ENCODE peak calls at places on chromosomes 7 and 10, in four cellular contexts. T is CD8-positive, alpha-beta memory T cell; F is transverse colon; R is DND-41. J is an unnamed sample.

GRCh38 chr7:128036226-128036940 is 5.1 kb upstream of the LRRC4 start:
- DNase-seq in T (no peak), R (no peak), F (no peak), J (no peak)

GRCh38 chr10:89591111-89591795 is 53.8 kb downstream of the PANK1 start:
- DNase-seq in T (no peak), R (no peak), F (no peak), J (no peak)

GRCh38 chr10:9012312-9012711 is 957.8 kb downstream of the GATA3 start:
- DNase-seq in T (no peak), R (no peak), F (no peak), J (no peak)

GRCh38 chr10:30055094-30055701 is 4.2 kb downstream of the JCAD start:
- DNase-seq in F (no peak), R (no peak), T (no peak), J (no peak)

GRCh38 chr10:132001238-132001977 is 19.7 kb upstream of the BNIP3 start:
- DNase-seq in T (no peak), R (no peak), F (no peak), J (no peak)

GRCh38 chr7:33601884-33602283 is 303.5 kb upstream of the BMPER start:
- DNase-seq in F (peak; percentile 14), T (no peak), R (no peak), J (no peak)

GRCh38 chr7:114911411-114911810 is 10.5 kb upstream of the MDFIC start:
- DNase-seq in F (no peak), T (no peak), R (no peak), J (no peak)

GRCh38 chr10:110871236-110872084 is at the start of gene PDCD4:
- DNase-seq in F (peak; percentile 100), R (peak; percentile 98), T (peak; percentile 91), J (peak; percentile 92)

GRCh38 chr7:130356760-130357611 is 12.4 kb downstream of the CPA5 start:
- DNase-seq in F (peak; percentile 26), R (no peak), T (no peak), J (no peak)

GRCh38 chr10:98088186-98088971 is 46.1 kb upstream of the R3HCC1L start:
- DNase-seq in T (no peak), F (no peak), R (no peak), J (no peak)

GRCh38 chr10:80164596-80164995 is 32.1 kb downstream of the PLAC9 start:
- DNase-seq in T (no peak), R (no peak), F (no peak), J (no peak)

GRCh38 chr10:112955736-112956421 is 5.8 kb downstream of the TCF7L2 start:
- DNase-seq in F (peak; percentile 34), R (no peak), T (no peak), J (no peak)

GRCh38 chr7:106658504-106659368 is 2.2 kb downstream of the CCDC71L start:
- DNase-seq in F (no peak), R (no peak), T (no peak), J (no peak)

GRCh38 chr7:134056816-134057215 is 70.3 kb upstream of the LRGUK start:
- DNase-seq in R (no peak), F (no peak), T (no peak), J (no peak)

GRCh38 chr10:10544890-10545289 is 472.8 kb upstream of the CELF2 start:
- DNase-seq in R (no peak), F (no peak), T (no peak), J (no peak)

GRCh38 chr7:96614154-96614867 is 95.3 kb downstream of the SEM1 start:
- DNase-seq in R (no peak), F (no peak), T (no peak), J (no peak)

GRCh38 chr10:70232155-70232858 is 922 bp downstream of the PPA1 start:
- DNase-seq in R (peak; percentile 58), F (peak; percentile 77), T (peak; percentile 29), J (peak; percentile 21)

GRCh38 chr7:75878312-75878768 is 494 bp upstream of the RHBDD2 start:
- DNase-seq in R (no peak), F (no peak), T (no peak), J (no peak)

GRCh38 chr7:28163955-28164354 is 16.6 kb downstream of the JAZF1 start:
- DNase-seq in T (no peak), F (no peak), R (no peak), J (no peak)

GRCh38 chr7:7693881-7694280 is 24.5 kb downstream of the RPA3 start:
- DNase-seq in R (no peak), T (no peak), F (no peak), J (no peak)

GRCh38 chr10:91700273-91700672 is 67.4 kb upstream of the PPP1R3C start:
- DNase-seq in T (no peak), F (no peak), R (no peak), J (no peak)

GRCh38 chr7:130071701-130072622 is 1.6 kb downstream of the KLHDC10 start:
- DNase-seq in F (peak; percentile 60), R (peak; percentile 74), T (peak; percentile 57), J (peak; percentile 24)

GRCh38 chr7:31432831-31433340 is 81.0 kb upstream of the ITPRID1 start:
- DNase-seq in F (no peak), R (no peak), T (no peak), J (no peak)

GRCh38 chr7:90618880-90619279 is 22.8 kb downstream of the CDK14 start:
- DNase-seq in F (no peak), R (no peak), T (no peak), J (no peak)

GRCh38 chr10:4353964-4354363 is 472.0 kb upstream of the AKR1E2 start:
- DNase-seq in T (no peak), F (no peak), R (no peak), J (no peak)

GRCh38 chr7:99132922-99133321 is 11.0 kb downstream of the SMURF1 start:
- DNase-seq in R (no peak), T (no peak), F (no peak), J (no peak)

GRCh38 chr7:99137418-99138180 is 6.3 kb downstream of the SMURF1 start:
- DNase-seq in R (no peak), F (no peak), T (no peak), J (no peak)

GRCh38 chr7:99133766-99134564 is 9.9 kb downstream of the SMURF1 start:
- DNase-seq in F (no peak), T (no peak), R (no peak), J (no peak)

GRCh38 chr7:99139031-99139430 is 4.9 kb downstream of the SMURF1 start:
- DNase-seq in T (no peak), R (no peak), F (no peak), J (no peak)

DNA sequence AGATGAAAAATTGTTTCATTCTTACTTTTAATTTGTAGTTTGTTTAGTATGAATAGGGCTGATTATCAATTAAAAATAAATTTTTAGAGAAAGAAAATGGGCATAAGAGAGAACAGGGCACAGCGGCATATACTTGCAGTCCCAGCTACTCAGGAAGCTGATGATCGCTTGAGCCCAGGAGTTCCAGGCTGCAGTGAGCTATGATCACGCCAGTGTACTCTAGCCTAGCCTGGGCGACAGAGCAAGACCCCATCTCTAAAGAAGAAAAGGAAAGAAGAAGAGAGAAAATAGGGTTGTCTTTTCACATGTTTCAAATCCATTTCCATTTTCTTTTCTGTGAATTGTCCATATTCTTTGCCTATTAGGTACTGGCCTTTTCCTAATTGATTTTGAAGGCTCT is 8.0 kb downstream of the SMURF1 start:
- DNase-seq in R (no peak), F (no peak), T (no peak), J (no peak)
- H3K4me3 ChIP-seq in R (no peak overlapping the region), F (no peak overlapping the region), T (no peak overlapping the region), J (no peak overlapping the region)

GRCh38 chr10:118407742-118408141 is 65.6 kb upstream of the FAM204A start:
- DNase-seq in T (no peak), R (no peak), F (no peak), J (no peak)

GRCh38 chr10:118405933-118406332 is 63.8 kb upstream of the FAM204A start:
- DNase-seq in F (no peak), T (no peak), R (no peak), J (no peak)

GRCh38 chr10:118408145-118408544 is 66.0 kb upstream of the FAM204A start:
- DNase-seq in T (no peak), F (no peak), R (no peak), J (no peak)

GRCh38 chr10:118409295-118409694 is 67.2 kb upstream of the FAM204A start:
- DNase-seq in T (no peak), R (no peak), F (no peak), J (no peak)

DNA sequence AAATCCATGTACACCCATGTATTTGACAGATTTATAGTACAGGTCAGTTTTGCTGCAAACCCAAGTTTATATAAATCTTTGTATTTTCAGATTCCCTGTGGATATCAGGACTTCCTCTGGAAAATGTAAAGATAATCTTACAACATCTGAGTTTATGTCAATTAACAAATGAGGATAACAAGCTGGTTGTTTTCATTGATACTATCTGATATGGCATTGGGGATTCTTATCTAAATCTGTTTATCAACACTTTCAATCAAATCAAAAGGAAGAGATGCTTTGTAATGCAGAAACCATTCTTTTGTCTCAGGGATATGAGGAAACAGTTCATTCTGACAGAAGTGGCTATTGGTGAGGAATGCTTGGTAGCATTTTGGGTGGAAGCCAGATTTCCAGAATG is 64.9 kb upstream of the FAM204A start:
- DNase-seq in R (no peak), F (no peak), T (no peak), J (no peak)
- H3K4me1 ChIP-seq in R (no peaks in the 10 kb centered on the region), F (no peaks in the 10 kb centered on the region), T (no peaks in the 10 kb centered on the region), J (no peaks in the 10 kb centered on the region)

GRCh38 chr7:392822-393221 is 102.9 kb downstream of the FOXL3 start:
- DNase-seq in T (no peak), R (no peak), F (no peak), J (no peak)

GRCh38 chr7:398888-399287 is 108.9 kb downstream of the FOXL3 start:
- DNase-seq in T (no peak), F (no peak), R (no peak), J (no peak)

GRCh38 chr7:391411-391951 is 101.5 kb downstream of the FOXL3 start:
- DNase-seq in T (no peak), F (no peak), R (no peak), J (no peak)

GRCh38 chr7:391961-392524 is 102.1 kb downstream of the FOXL3 start:
- DNase-seq in R (no peak), F (no peak), T (no peak), J (no peak)

GRCh38 chr7:395643-396042 is 105.7 kb downstream of the FOXL3 start:
- DNase-seq in T (no peak), F (no peak), R (no peak), J (no peak)
- H3K9me3 ChIP-seq in T (peaks cover 11% of the 10 kb centered on the region), F (peaks cover 19% of the 10 kb centered on the region), R (peaks cover 38% of the 10 kb centered on the region), J (peaks cover 17% of the 10 kb centered on the region)

GRCh38 chr10:119668461-119668860 is 17.3 kb downstream of the BAG3 start:
- DNase-seq in R (no peak), F (no peak), T (no peak), J (no peak)
- H3K4me3 ChIP-seq in R (no peak overlapping the region), F (no peak overlapping the region), T (no peak overlapping the region), J (no peak overlapping the region)

DNA sequence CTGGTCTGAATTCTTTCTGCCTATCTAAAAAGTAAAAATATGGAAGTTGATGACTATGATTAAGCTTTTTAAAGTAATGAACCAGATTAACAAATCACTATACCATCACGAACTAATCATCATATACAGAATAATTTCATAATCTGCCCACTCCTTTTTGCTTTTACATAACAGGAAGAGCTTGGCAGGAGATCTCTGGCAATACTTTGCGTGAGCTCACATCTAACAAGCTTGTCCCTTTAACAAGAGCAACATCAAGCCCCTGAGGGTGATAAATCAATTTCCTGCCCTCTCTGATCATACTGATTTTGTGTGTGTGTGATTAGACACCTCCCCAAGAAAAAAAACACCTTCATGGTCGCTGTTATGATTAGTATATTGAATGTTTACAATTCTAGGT is 143.5 kb upstream of the ASAH2 start:
- DNase-seq in R (no peak), F (no peak), T (no peak), J (no peak)
- H3K4me1 ChIP-seq in R (no peaks in the 10 kb centered on the region), F (peaks cover 5% of the 10 kb centered on the region), T (peaks cover 21% of the 10 kb centered on the region), J (no peaks in the 10 kb centered on the region)